ENCODE peak calls at places on chromosomes 16 and 17, in four cellular contexts. O is heart left ventricle, Z is HCT116, L is EL. W is an unnamed sample.
A peak's percentile ranks its signal among the peaks of the same experiment; 100 is the strongest.

GRCh38 chr17:75493476-75494129 is 21.7 kb downstream of the CASKIN2 start:
- DNase-seq in O (peak; percentile 57), Z (no peak), L (no peak), W (no peak)

GRCh38 chr16:11835309-11835708 is 16.0 kb downstream of the RSL1D1 start:
- DNase-seq in O (no peak), Z (no peak), L (no peak), W (no peak)

GRCh38 chr17:2943971-2944370 is 119.4 kb downstream of the OR1D5 start:
- DNase-seq in O (no peak), Z (no peak), L (no peak), W (no peak)

GRCh38 chr17:58956997-58957724 is 149.5 kb downstream of the TRIM37 start:
- DNase-seq in O (no peak), Z (peak; percentile 6), L (peak; percentile 33), W (peak; percentile 14)

GRCh38 chr16:53089434-53090270 is 34.9 kb downstream of the CHD9 start:
- DNase-seq in O (no peak), Z (no peak), L (no peak), W (no peak)

GRCh38 chr17:39229274-39229913 is 3.6 kb upstream of the STAC2 start:
- DNase-seq in O (peak; percentile 53), Z (no peak), L (peak; percentile 50), W (peak; percentile 46)

GRCh38 chr16:78993342-78993741 is 607.2 kb downstream of the MAF start:
- DNase-seq in O (no peak), Z (no peak), L (no peak), W (no peak)

GRCh38 chr17:57577751-57578607 is 167.1 kb downstream of the CCDC182 start:
- DNase-seq in O (no peak), Z (no peak), L (peak; percentile 36), W (peak; percentile 22)

GRCh38 chr16:83344014-83344413 is 463.8 kb upstream of the HSBP1 start:
- DNase-seq in O (no peak), Z (no peak), L (peak; percentile 95), W (peak; percentile 87)